ENCODE peak calls at places on chromosomes 12 and 14, in six cellular contexts. I is IMR-90, B is Peyer's patch, J is HCT116, X is endothelial cell of umbilical vein, V is uterus. A is an unnamed sample. For H3K4me1, the result is how much of the 10 kb centered on the place peaks cover.

GRCh38 chr14:104735830-104736642 is 12.0 kb downstream of the ADSS1 start:
- DNase-seq in I (peak), B (peak), J (no peak), X (peak), V (peak), A (peak)

GRCh38 chr14:29805415-29806123 is 122.1 kb downstream of the PRKD1 start:
- DNase-seq in I (peak), B (no peak), J (no peak), X (peak), V (peak), A (no peak)

GRCh38 chr12:46549527-46550265 is 177.1 kb upstream of the SLC38A2 start:
- DNase-seq in I (peak), B (no peak), J (peak), X (peak), V (no peak), A (no peak)

GRCh38 chr14:50605776-50606175 is 45.8 kb downstream of the ATL1 start:
- DNase-seq in I (peak), B (no peak), J (no peak), X (peak), V (no peak), A (no peak)

GRCh38 chr12:176321-177181 is 37.4 kb downstream of the SLC6A12 start:
- DNase-seq in I (peak), B (no peak), J (no peak), X (no peak), V (no peak), A (peak)

GRCh38 chr12:57340104-57340503 is 89.1 kb upstream of the STAC3 start:
- DNase-seq in I (peak), B (no peak), J (no peak), X (peak), V (peak), A (peak)

GRCh38 chr14:75303415-75303814 is 24.8 kb downstream of the FOS start:
- DNase-seq in I (peak), B (peak), J (peak), X (peak), V (peak), A (no peak)

GRCh38 chr12:28443337-28443736 is 253.1 kb downstream of the CCDC91 start:
- DNase-seq in I (no peak), B (no peak), J (no peak), X (no peak), V (no peak), A (no peak)

GRCh38 chr14:101359221-101360044 is 201.9 kb upstream of the DIO3 start:
- DNase-seq in I (no peak), B (no peak), J (no peak), X (no peak), V (peak), A (no peak)

GRCh38 chr14:100819453-100819828 is 6.5 kb upstream of the MEG3 start:
- DNase-seq in I (no peak), B (no peak), J (no peak), X (no peak), V (no peak), A (no peak)

GRCh38 chr12:63151061-63151897 is at the start of gene AVPR1A:
- DNase-seq in I (no peak), B (no peak), J (no peak), X (no peak), V (peak), A (no peak)

GRCh38 chr12:11877869-11878780 is 192.6 kb upstream of the BCL2L14 start:
- DNase-seq in I (peak), B (no peak), J (no peak), X (peak), V (peak), A (no peak)

GRCh38 chr12:50275545-50275944 is 7.8 kb downstream of the LIMA1 start:
- DNase-seq in I (no peak), B (no peak), J (no peak), X (peak), V (no peak), A (no peak)

GRCh38 chr14:89792489-89793366 is 161.8 kb downstream of the EFCAB11 start:
- DNase-seq in I (peak), B (no peak), J (no peak), X (no peak), V (peak), A (no peak)

GRCh38 chr12:103841690-103842584 is 903 bp upstream of the NT5DC3 start:
- DNase-seq in I (peak), B (peak), J (peak), X (peak), V (peak), A (peak)

GRCh38 chr14:100849432-100849831 is 23.5 kb downstream of the MEG3 start:
- DNase-seq in I (peak), B (no peak), J (no peak), X (no peak), V (no peak), A (no peak)

GRCh38 chr12:16189849-16190248 is 87.6 kb downstream of the SLC15A5 start:
- DNase-seq in I (peak), B (no peak), J (no peak), X (peak), V (no peak), A (no peak)

GRCh38 chr14:44788612-44789011 is 173.1 kb downstream of the KLHL28 start:
- DNase-seq in I (peak), B (no peak), J (no peak), X (no peak), V (no peak), A (no peak)

GRCh38 chr12:18072723-18073122 is 17.3 kb downstream of the RERGL start:
- DNase-seq in I (no peak), B (no peak), J (no peak), X (no peak), V (no peak), A (no peak)

GRCh38 chr12:30965613-30965985 is 39.1 kb downstream of the TSPAN11 start:
- DNase-seq in I (no peak), B (no peak), J (peak), X (peak), V (no peak), A (peak)

GRCh38 chr12:57008113-57008687 is 1.9 kb upstream of the ZBTB39 start:
- DNase-seq in I (peak), B (no peak), J (peak), X (peak), V (no peak), A (no peak)

GRCh38 chr12:54749191-54749818 is 101.1 kb upstream of the DCD start:
- DNase-seq in I (peak), B (no peak), J (peak), X (peak), V (no peak), A (no peak)

GRCh38 chr14:61668267-61668666 is 27.0 kb upstream of the HIF1A start:
- DNase-seq in I (no peak), B (no peak), J (no peak), X (peak), V (no peak), A (no peak)

GRCh38 chr12:13442457-13442856 is 245.9 kb downstream of the EMP1 start:
- DNase-seq in I (no peak), B (no peak), J (no peak), X (no peak), V (no peak), A (no peak)

GRCh38 chr12:132966676-132967415 is 10.7 kb upstream of the ZNF605 start:
- DNase-seq in I (no peak), B (no peak), J (no peak), X (no peak), V (no peak), A (no peak)

GRCh38 chr14:64639340-64639821 is 64.8 kb upstream of the PLEKHG3 start:
- DNase-seq in I (peak), B (no peak), J (no peak), X (no peak), V (no peak), A (no peak)

GRCh38 chr14:105014631-105015030 is 6.3 kb downstream of the CDCA4 start:
- DNase-seq in I (no peak), B (no peak), J (no peak), X (no peak), V (no peak), A (no peak)

GRCh38 chr12:29152223-29152868 is 3.3 kb downstream of the FAR2 start:
- DNase-seq in I (no peak), B (no peak), J (no peak), X (no peak), V (no peak), A (no peak)

GRCh38 chr12:51941011-51941561 is 10.4 kb upstream of the ACVR1B start:
- DNase-seq in I (peak), B (no peak), J (no peak), X (no peak), V (no peak), A (peak)

DNA sequence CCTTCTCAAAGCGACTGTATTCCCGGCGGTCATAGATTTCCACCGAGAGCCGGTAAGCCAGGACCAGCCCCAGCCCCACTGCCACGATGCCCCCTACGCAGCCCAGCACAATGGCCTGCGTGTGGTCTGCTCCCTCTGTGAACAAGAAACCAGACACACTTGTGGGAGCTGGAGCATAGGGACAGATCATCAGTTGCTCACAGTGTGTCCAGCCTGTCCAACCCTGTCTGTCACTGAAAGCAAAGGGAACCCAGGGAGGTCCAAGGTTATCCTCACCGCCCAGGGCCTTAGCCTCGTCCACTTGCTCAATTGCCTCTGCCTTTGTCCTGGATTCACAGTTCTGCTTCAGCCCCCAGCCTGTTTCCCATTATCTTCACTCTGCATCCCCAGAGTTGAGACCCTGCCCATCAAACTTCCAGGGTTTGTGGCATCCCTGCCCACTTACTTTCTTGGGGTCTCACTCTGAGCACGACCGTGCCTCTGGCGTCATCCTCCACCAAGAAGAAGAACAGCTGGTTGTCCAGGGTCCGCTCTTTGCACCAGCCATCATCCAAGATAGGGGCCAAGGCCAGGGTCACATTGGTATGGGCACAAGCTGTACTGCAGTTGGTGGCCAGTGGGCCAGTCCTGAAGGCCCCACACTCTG is 11.3 kb upstream of the CSAD start:
- DNase-seq in I (no peak), B (no peak), J (no peak), X (no peak), V (no peak), A (no peak)
- TF ChIP-seq POLR2A in I (no peak), B (no peak), J (no peak), X (no peak), V (no peak), A (no peak)

GRCh38 chr12:19402743-19403400 is 36.4 kb upstream of the AEBP2 start:
- DNase-seq in I (peak), B (no peak), J (no peak), X (peak), V (no peak), A (no peak)

GRCh38 chr12:19398376-19399363 is 40.6 kb upstream of the AEBP2 start:
- DNase-seq in I (no peak), B (no peak), J (no peak), X (no peak), V (no peak), A (no peak)

GRCh38 chr12:19409376-19409775 is 29.9 kb upstream of the AEBP2 start:
- DNase-seq in I (no peak), B (no peak), J (no peak), X (peak), V (no peak), A (no peak)

GRCh38 chr12:19402211-19402610 is 37.1 kb upstream of the AEBP2 start:
- DNase-seq in I (no peak), B (no peak), J (no peak), X (no peak), V (no peak), A (no peak)

DNA sequence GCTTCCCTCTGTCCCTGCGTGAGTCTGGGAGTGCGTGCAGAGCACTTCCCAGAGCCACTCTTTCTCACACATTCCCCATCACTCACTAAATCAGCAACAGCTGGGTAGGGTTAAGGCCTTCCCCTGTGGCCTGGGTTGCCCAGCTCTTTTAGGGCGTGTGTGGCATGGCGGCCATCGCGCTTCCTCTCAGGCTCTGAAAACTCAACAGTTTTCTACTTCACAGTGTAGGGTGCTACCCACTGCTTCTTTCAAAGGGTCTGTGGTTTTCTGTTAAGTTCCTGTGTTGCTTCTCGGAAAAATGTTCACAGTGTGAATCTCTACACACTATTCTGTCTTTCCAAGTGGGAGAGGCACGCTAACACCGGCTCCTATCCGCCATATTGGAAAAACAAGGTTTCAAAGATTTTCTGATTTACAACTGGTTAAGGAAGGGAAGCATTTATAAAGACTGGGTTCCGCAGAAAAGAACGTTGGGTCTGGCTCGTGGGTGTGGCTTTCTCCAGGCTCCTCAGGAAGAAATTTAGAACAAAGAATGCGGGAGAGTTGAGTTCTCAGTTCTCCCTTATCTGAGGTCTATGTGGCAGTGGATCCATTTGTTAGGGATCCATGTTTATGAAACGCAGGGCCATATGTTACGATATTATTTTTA is 34.9 kb upstream of the AEBP2 start:
- DNase-seq in I (no peak), B (no peak), J (no peak), X (no peak), V (no peak), A (no peak)
- H3K27ac ChIP-seq in I (no peak), B (no peak), J (no peak), X (no peak), V (no peak), A (no peak)

DNA sequence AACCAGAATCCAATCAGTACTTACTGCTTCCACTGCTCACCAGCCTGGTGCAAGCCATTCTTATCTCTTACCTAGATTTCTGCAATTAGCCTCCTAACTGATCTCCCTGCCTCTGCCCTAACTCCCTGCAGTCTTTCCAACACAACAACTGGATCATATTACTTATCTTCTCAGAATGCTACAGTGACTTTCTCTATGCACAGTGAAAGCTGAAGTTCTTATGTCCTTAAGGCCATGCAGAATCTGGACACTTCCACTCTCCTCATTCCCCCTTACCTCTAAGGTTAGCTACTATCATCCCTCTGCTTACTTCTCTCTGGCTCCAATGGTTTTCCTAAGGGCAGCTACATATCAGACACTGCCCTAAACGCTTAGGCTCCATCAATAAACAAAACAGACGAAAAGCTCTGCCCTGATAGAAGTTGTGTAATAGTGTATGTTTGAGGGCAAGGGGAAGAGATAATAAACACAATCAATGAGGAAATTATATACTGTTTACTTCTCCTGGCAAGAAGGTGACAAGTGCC is 4.0 kb downstream of the KTN1 start:
- DNase-seq in I (peak), B (no peak), J (no peak), X (no peak), V (no peak), A (no peak)
- H3K4me1 ChIP-seq in I (under half), B (half or more), J (half or more), X (under half), V (under half), A (under half)

GRCh38 chr12:10613334-10614055 is at the start of gene MAGOHB:
- DNase-seq in I (peak), B (peak), J (peak), X (peak), V (peak), A (peak)

GRCh38 chr12:10612954-10613333 is 465 bp downstream of the MAGOHB start:
- DNase-seq in I (no peak), B (no peak), J (no peak), X (no peak), V (no peak), A (no peak)

GRCh38 chr12:10607885-10608458 is 5.4 kb downstream of the MAGOHB start:
- DNase-seq in I (peak), B (no peak), J (no peak), X (peak), V (no peak), A (no peak)

GRCh38 chr12:10612110-10612509 is 1.3 kb downstream of the MAGOHB start:
- DNase-seq in I (no peak), B (no peak), J (no peak), X (no peak), V (no peak), A (no peak)

GRCh38 chr12:10610188-10610587 is 3.2 kb downstream of the MAGOHB start:
- DNase-seq in I (no peak), B (no peak), J (no peak), X (no peak), V (no peak), A (no peak)
- TF ChIP-seq POLR2A in I (no peak), B (no peak), J (no peak), X (no peak), V (no peak), A (no peak)

DNA sequence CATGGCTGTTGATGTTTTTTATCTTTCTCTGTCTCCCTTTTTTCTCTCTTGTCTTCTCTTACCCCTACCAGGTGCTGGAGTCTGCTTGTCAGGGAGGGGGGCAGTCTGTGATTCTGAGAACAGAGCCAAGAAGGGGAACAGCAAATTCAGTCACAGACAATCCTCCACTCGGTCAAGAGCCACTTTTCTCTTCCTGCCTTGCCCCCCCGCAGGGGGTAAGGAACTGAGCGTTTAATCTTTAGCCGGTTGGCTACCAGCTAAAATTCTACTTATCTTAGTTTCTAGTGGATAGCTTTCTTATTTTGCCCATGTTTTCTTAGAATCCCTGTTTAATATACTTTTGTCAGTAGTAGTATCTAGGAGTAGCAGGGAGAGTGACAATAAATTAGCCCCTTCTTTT is 1.9 kb downstream of the RIMKLB start:
- DNase-seq in I (no peak), B (no peak), J (no peak), X (no peak), V (no peak), A (no peak)
- H3K27ac ChIP-seq in I (no peak), B (no peak), J (no peak), X (peak), V (peak), A (no peak)

DNA sequence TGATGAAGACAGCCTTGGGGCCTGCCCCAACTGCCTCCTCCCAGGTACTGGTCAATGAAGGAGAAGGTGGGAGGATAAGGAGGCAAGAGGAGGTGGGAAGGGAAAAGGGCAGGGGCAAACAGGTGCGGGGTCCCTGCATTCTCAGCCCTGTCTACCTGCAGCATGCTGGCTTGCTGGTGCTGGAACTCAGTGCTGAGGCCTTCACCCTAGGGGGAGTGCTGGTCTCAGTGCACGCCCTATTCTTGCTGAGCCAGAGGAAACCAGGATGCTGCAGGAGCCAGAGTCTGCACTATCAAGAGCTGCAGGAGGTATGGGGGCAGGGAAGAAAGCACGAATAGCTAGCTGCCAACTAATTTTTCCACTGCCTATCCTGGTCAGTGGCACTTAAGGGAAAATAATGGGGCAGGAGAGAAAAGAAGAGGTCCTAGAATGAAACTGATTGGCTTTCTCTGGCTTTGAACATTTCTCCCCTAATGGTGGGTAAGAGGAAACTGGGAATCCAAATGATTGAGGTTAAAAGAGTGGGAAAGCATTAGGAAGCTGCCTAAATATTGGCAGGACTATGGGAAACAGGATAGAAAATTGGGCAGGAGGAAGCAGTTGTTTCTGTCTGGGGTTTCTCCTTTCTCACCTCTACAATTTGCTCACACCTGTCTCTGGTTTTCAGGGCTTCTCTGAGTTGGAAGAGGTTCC is 1.8 kb downstream of the TMEM253 start:
- DNase-seq in I (no peak), B (no peak), J (no peak), X (no peak), V (no peak), A (no peak)
- H3K4me1 ChIP-seq in I (under half), B (half or more), J (half or more), X (under half), V (under half), A (under half)

GRCh38 chr14:73850940-73851339 is 691 bp upstream of the PTGR2 start:
- DNase-seq in I (no peak), B (no peak), J (no peak), X (peak), V (no peak), A (no peak)

GRCh38 chr14:73846944-73847343 is 4.7 kb upstream of the PTGR2 start:
- DNase-seq in I (no peak), B (no peak), J (no peak), X (no peak), V (no peak), A (no peak)

GRCh38 chr14:73851567-73852382 is at the start of gene PTGR2:
- DNase-seq in I (peak), B (peak), J (peak), X (peak), V (peak), A (peak)
- TF ChIP-seq POLR2A in I (peak), B (peak), J (peak), X (peak), V (peak), A (peak)